ENCODE peak calls at places on chromosomes 4 and X, in nine cellular contexts. F is BJ; R is CD4-positive, alpha-beta T cell; W is heart right ventricle; H is prostate gland; N is ascending aorta; K is A549; J is mammary epithelial cell; D is suprapubic skin. U is an unnamed sample.

GRCh38 chr4:185726931-185727330 is 85.1 kb downstream of the SORBS2 start:
- DNase-seq in F (no peak), N (no peak), W (no peak), J (no peak), K (no peak), H (no peak), D (no peak), R (no peak), U (no peak)

GRCh38 chrX:131741103-131741581 is 197.3 kb downstream of the OR13H1 start:
- DNase-seq in W (no peak), H (no peak), J (peak), F (no peak), N (peak), D (no peak), K (no peak), R (no peak), U (no peak)

GRCh38 chr4:38237139-38237538 is 276.9 kb downstream of the PTTG2 start:
- DNase-seq in W (no peak), H (no peak), K (no peak), N (no peak), D (no peak), F (peak), R (no peak), J (peak), U (no peak)

GRCh38 chrX:53681661-53682060 is 4.9 kb downstream of the HUWE1 start:
- DNase-seq in W (no peak), F (no peak), K (no peak), J (peak), R (no peak), N (no peak), H (no peak), D (no peak), U (no peak)

GRCh38 chrX:56762707-56763555 is 33.9 kb downstream of the NBDY start:
- DNase-seq in H (no peak), N (peak), R (no peak), J (no peak), D (no peak), W (no peak), F (no peak), K (no peak), U (no peak)

GRCh38 chrX:114047558-114047957 is 536.3 kb upstream of the HTR2C start:
- DNase-seq in D (no peak), J (no peak), H (no peak), W (no peak), K (no peak), R (no peak), F (no peak), N (no peak), U (no peak)

GRCh38 chr4:1408418-1408817 is 2.2 kb upstream of the NKX1-1 start:
- DNase-seq in F (no peak), J (no peak), K (no peak), R (no peak), N (no peak), W (no peak), H (peak), D (no peak), U (peak)

GRCh38 chr4:40562681-40563080 is 67.0 kb downstream of the RBM47 start:
- DNase-seq in D (no peak), W (no peak), H (no peak), K (no peak), J (no peak), R (no peak), N (no peak), F (no peak), U (no peak)

GRCh38 chrX:15985937-15986336 is 131.3 kb upstream of the AP1S2 start:
- DNase-seq in H (no peak), K (no peak), W (no peak), R (no peak), D (no peak), N (no peak), F (no peak), J (peak), U (no peak)

GRCh38 chrX:21373637-21374162 is 518 bp upstream of the CNKSR2 start:
- DNase-seq in R (no peak), K (peak), N (peak), F (no peak), W (no peak), H (peak), J (no peak), D (no peak), U (no peak)

GRCh38 chr4:64306255-64306565 is 103.0 kb downstream of the TECRL start:
- DNase-seq in H (no peak), R (no peak), N (no peak), D (no peak), J (peak), K (no peak), F (no peak), W (no peak), U (no peak)

GRCh38 chr4:154029171-154029570 is 240.3 kb upstream of the SFRP2 start:
- DNase-seq in F (no peak), J (no peak), N (no peak), K (no peak), W (no peak), H (no peak), R (no peak), D (no peak), U (no peak)

GRCh38 chrX:145856181-145856580 is 38.6 kb downstream of the SLITRK2 start:
- DNase-seq in R (no peak), H (no peak), N (no peak), J (no peak), K (no peak), D (no peak), F (no peak), W (no peak), U (no peak)

GRCh38 chr4:138938371-138938699 is 77.2 kb upstream of the NOCT start:
- DNase-seq in H (no peak), W (no peak), F (no peak), N (no peak), R (no peak), D (no peak), J (peak), K (peak), U (no peak)

GRCh38 chrX:132373610-132374009 is 115.2 kb downstream of the MBNL3 start:
- DNase-seq in W (no peak), R (no peak), D (no peak), K (no peak), N (no peak), J (no peak), F (no peak), H (no peak), U (no peak)

GRCh38 chr4:73868206-73869129 is 725 bp upstream of the CXCL1 start:
- DNase-seq in R (no peak), J (no peak), K (peak), F (no peak), W (no peak), H (no peak), N (no peak), D (no peak), U (no peak)

GRCh38 chr4:113407409-113407808 is 354.1 kb downstream of the CAMK2D start:
- DNase-seq in K (no peak), N (no peak), F (no peak), H (no peak), W (no peak), D (no peak), J (no peak), R (no peak), U (no peak)

GRCh38 chr4:113406723-113407016 is 354.9 kb downstream of the CAMK2D start:
- DNase-seq in N (no peak), R (no peak), F (no peak), D (no peak), H (peak), K (no peak), W (no peak), J (peak), U (no peak)

GRCh38 chr4:113410686-113411085 is 350.9 kb downstream of the CAMK2D start:
- DNase-seq in J (no peak), N (no peak), R (no peak), D (no peak), K (no peak), W (no peak), F (no peak), H (no peak), U (no peak)

GRCh38 chr4:113405874-113406722 is 355.4 kb downstream of the CAMK2D start:
- DNase-seq in J (no peak), K (no peak), D (no peak), H (no peak), R (no peak), F (no peak), N (no peak), W (no peak), U (no peak)

DNA sequence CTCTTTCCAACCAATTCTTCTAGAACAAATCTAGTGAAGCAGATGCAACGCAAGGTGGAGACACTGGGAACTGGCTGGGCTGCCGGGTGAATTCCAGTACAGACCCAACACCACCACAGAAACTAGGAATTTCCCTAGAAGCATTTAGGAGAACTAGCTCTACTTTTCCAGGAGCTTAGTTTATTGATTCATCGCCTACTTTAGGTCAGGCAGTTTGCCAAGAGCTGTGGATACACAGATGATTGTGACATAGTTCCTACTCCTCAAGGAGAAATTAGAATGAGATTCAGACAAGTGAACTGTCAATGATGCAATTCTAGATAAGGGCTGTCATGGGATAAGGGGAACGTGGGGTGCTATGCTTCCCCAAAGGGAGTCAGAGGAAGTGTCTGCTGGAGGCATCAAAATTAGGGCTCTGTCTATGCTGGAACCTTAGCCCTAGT is 350.0 kb downstream of the CAMK2D start:
- DNase-seq in R (no peak), W (peak), J (peak), K (no peak), F (peak), D (no peak), H (no peak), N (peak), U (no peak)
- TF ChIP-seq CTCF in R (no peak), W (no peak), J (peak), K (no peak), F (no peak), D (no peak), H (no peak), N (no peak), U (no peak)

DNA sequence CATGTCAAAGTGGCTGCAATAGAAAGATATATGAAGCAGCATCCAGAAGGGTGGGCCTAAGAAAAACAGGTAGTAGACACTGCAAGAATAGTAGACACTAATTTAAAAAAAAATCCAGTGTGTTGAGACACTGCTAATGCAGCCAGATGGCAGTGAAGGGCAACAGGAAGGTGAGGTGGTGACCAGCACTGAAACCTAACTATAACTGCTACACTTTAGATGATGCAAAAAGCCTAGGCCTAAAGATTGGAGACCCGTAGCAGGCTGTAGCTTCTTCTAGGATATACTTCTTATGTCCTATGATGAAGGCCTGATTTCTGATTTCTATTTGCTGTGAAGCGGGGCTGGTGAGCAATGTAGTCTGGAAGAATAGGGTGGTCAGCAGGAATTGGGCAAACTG is 38.7 kb upstream of the SH3KBP1 start:
- DNase-seq in R (no peak), J (no peak), F (no peak), W (no peak), N (no peak), D (no peak), H (no peak), K (no peak), U (no peak)
- TF ChIP-seq CTCF in R (no peak), J (no peak), F (no peak), W (no peak), N (no peak), D (no peak), H (no peak), K (no peak), U (no peak)

DNA sequence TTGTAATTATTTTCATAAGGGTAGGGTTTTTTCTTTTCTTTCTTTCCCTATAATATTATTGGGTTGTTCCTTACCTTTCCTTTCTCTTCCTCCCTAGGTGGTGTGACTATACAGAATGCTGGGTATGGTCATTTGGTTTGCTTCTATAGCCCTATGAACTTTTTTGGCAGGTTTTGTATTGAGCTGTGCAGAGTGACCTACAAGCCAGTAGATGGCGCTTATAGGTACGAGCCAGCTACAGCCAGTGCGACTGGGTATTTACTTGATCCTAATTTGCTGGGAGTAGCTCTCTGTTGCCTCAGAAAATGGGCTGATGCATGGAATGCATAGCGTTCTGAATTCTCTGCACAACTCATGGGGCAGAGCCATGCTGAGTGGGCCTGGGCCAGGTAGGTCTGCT is 423.3 kb downstream of the MAGEE1 start:
- DNase-seq in N (no peak), H (no peak), F (no peak), J (no peak), D (no peak), W (no peak), R (no peak), K (no peak), U (no peak)
- TF ChIP-seq CTCF in N (no peak), H (no peak), F (no peak), J (no peak), D (no peak), W (no peak), R (no peak), K (no peak), U (no peak)

DNA sequence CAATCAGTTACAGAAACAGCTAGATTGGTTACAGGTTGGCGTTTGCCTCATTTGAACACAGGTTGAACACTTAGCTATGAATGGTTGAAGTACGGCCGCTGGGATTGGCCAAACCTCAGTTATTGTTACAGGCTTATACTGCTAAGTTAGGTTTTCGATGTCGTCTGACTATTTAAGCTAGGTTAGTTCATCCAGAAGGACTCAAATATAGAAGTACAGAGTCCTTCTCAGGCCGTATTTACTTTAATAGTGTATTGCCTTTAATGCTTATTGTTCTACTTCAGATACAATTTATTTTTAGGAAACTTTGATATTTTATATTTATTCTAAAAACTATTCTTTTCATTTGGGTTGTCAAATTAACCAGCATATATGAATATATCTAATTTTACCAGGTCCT is 334.7 kb downstream of the FAT4 start:
- DNase-seq in D (no peak), N (no peak), F (no peak), R (no peak), H (no peak), W (no peak), K (no peak), J (no peak), U (no peak)
- TF ChIP-seq CTCF in D (no peak), N (no peak), F (no peak), R (no peak), H (no peak), W (no peak), K (no peak), J (no peak), U (no peak)

GRCh38 chr4:178340468-178340867 is 898.2 kb upstream of the AGA start:
- DNase-seq in K (no peak), H (no peak), R (no peak), N (no peak), W (no peak), D (no peak), J (no peak), F (no peak), U (no peak)
- TF ChIP-seq CTCF in K (no peak), H (no peak), R (no peak), N (no peak), W (no peak), D (no peak), J (no peak), F (no peak), U (no peak)

GRCh38 chrX:41005445-41005992 is 79.7 kb upstream of the USP9X start:
- DNase-seq in J (no peak), H (no peak), R (no peak), K (no peak), W (no peak), D (no peak), F (no peak), N (no peak), U (no peak)
- TF ChIP-seq CTCF in J (no peak), H (no peak), R (no peak), K (no peak), W (no peak), D (no peak), F (no peak), N (no peak), U (no peak)